ENCODE peak calls at places on chromosomes 16 and 17, in six cellular contexts. One of them, this sample, is unnamed.

GRCh38 chr16:22751685-22752084 is 62.3 kb upstream of the HS3ST2 start:
- DNase-seq in CD8-positive, alpha-beta memory T cell: no peak
- DNase-seq in GM18507: no peak
- DNase-seq in activated naive CD8-positive, alpha-beta T cell treated with anti-CD3 and anti-CD28 coated beads, Interleukin-2, amount 50 U/mL, for 24 hours: no peak
- DNase-seq in MM.1S: no peak
- DNase-seq in right atrium auricular region: no peak
- DNase-seq in this sample: no peak

GRCh38 chr17:48543854-48544355 is 1.0 kb downstream of the HOXB2 start:
- DNase-seq in CD8-positive, alpha-beta memory T cell: no peak
- DNase-seq in GM18507: no peak
- DNase-seq in activated naive CD8-positive, alpha-beta T cell treated with anti-CD3 and anti-CD28 coated beads, Interleukin-2, amount 50 U/mL, for 24 hours: peak
- DNase-seq in MM.1S: no peak
- DNase-seq in right atrium auricular region: no peak
- DNase-seq in this sample: peak

GRCh38 chr17:79033741-79034501 is 10.0 kb downstream of the C1QTNF1 start:
- DNase-seq in CD8-positive, alpha-beta memory T cell: no peak
- DNase-seq in GM18507: no peak
- DNase-seq in activated naive CD8-positive, alpha-beta T cell treated with anti-CD3 and anti-CD28 coated beads, Interleukin-2, amount 50 U/mL, for 24 hours: no peak
- DNase-seq in MM.1S: no peak
- DNase-seq in right atrium auricular region: no peak
- DNase-seq in this sample: no peak

GRCh38 chr17:78144146-78144719 is 2.0 kb upstream of the C17orf99 start:
- DNase-seq in CD8-positive, alpha-beta memory T cell: no peak
- DNase-seq in GM18507: no peak
- DNase-seq in activated naive CD8-positive, alpha-beta T cell treated with anti-CD3 and anti-CD28 coated beads, Interleukin-2, amount 50 U/mL, for 24 hours: no peak
- DNase-seq in MM.1S: peak
- DNase-seq in right atrium auricular region: peak
- DNase-seq in this sample: peak

GRCh38 chr17:77610980-77611641 is 347.4 kb upstream of the TNRC6C start:
- DNase-seq in CD8-positive, alpha-beta memory T cell: no peak
- DNase-seq in GM18507: no peak
- DNase-seq in activated naive CD8-positive, alpha-beta T cell treated with anti-CD3 and anti-CD28 coated beads, Interleukin-2, amount 50 U/mL, for 24 hours: no peak
- DNase-seq in MM.1S: no peak
- DNase-seq in right atrium auricular region: no peak
- DNase-seq in this sample: no peak

GRCh38 chr17:64063766-64064224 is 43.4 kb upstream of the ICAM2 start:
- DNase-seq in CD8-positive, alpha-beta memory T cell: peak
- DNase-seq in GM18507: no peak
- DNase-seq in activated naive CD8-positive, alpha-beta T cell treated with anti-CD3 and anti-CD28 coated beads, Interleukin-2, amount 50 U/mL, for 24 hours: peak
- DNase-seq in MM.1S: no peak
- DNase-seq in right atrium auricular region: peak
- DNase-seq in this sample: peak

GRCh38 chr17:34314279-34314678 is 5.0 kb upstream of the CCL8 start:
- DNase-seq in CD8-positive, alpha-beta memory T cell: no peak
- DNase-seq in GM18507: no peak
- DNase-seq in activated naive CD8-positive, alpha-beta T cell treated with anti-CD3 and anti-CD28 coated beads, Interleukin-2, amount 50 U/mL, for 24 hours: no peak
- DNase-seq in MM.1S: peak
- DNase-seq in right atrium auricular region: peak
- DNase-seq in this sample: no peak

GRCh38 chr17:81393684-81394376 is 1.4 kb upstream of the BAHCC1 start:
- DNase-seq in CD8-positive, alpha-beta memory T cell: no peak
- DNase-seq in GM18507: peak
- DNase-seq in activated naive CD8-positive, alpha-beta T cell treated with anti-CD3 and anti-CD28 coated beads, Interleukin-2, amount 50 U/mL, for 24 hours: peak
- DNase-seq in MM.1S: peak
- DNase-seq in right atrium auricular region: peak
- DNase-seq in this sample: peak

GRCh38 chr16:89035698-89036570 is 57.7 kb upstream of the ACSF3 start:
- DNase-seq in CD8-positive, alpha-beta memory T cell: no peak
- DNase-seq in GM18507: no peak
- DNase-seq in activated naive CD8-positive, alpha-beta T cell treated with anti-CD3 and anti-CD28 coated beads, Interleukin-2, amount 50 U/mL, for 24 hours: no peak
- DNase-seq in MM.1S: no peak
- DNase-seq in right atrium auricular region: no peak
- DNase-seq in this sample: no peak

GRCh38 chr16:79067600-79067999 is 532.9 kb downstream of the MAF start:
- DNase-seq in CD8-positive, alpha-beta memory T cell: no peak
- DNase-seq in GM18507: no peak
- DNase-seq in activated naive CD8-positive, alpha-beta T cell treated with anti-CD3 and anti-CD28 coated beads, Interleukin-2, amount 50 U/mL, for 24 hours: no peak
- DNase-seq in MM.1S: no peak
- DNase-seq in right atrium auricular region: no peak
- DNase-seq in this sample: no peak

GRCh38 chr17:50055426-50056216 is at the start of gene ITGA3:
- DNase-seq in CD8-positive, alpha-beta memory T cell: peak
- DNase-seq in GM18507: peak
- DNase-seq in activated naive CD8-positive, alpha-beta T cell treated with anti-CD3 and anti-CD28 coated beads, Interleukin-2, amount 50 U/mL, for 24 hours: peak
- DNase-seq in MM.1S: peak
- DNase-seq in right atrium auricular region: peak
- DNase-seq in this sample: peak

GRCh38 chr17:19263621-19264010 is 26.4 kb downstream of the EPN2 start:
- DNase-seq in CD8-positive, alpha-beta memory T cell: no peak
- DNase-seq in GM18507: no peak
- DNase-seq in activated naive CD8-positive, alpha-beta T cell treated with anti-CD3 and anti-CD28 coated beads, Interleukin-2, amount 50 U/mL, for 24 hours: no peak
- DNase-seq in MM.1S: no peak
- DNase-seq in right atrium auricular region: no peak
- DNase-seq in this sample: peak

GRCh38 chr16:1119766-1120611 is 23.9 kb upstream of the C1QTNF8 start:
- DNase-seq in CD8-positive, alpha-beta memory T cell: no peak
- DNase-seq in GM18507: no peak
- DNase-seq in activated naive CD8-positive, alpha-beta T cell treated with anti-CD3 and anti-CD28 coated beads, Interleukin-2, amount 50 U/mL, for 24 hours: no peak
- DNase-seq in MM.1S: no peak
- DNase-seq in right atrium auricular region: no peak
- DNase-seq in this sample: no peak

GRCh38 chr17:83100853-83101391 is 21.5 kb downstream of the METRNL start:
- DNase-seq in CD8-positive, alpha-beta memory T cell: no peak
- DNase-seq in GM18507: no peak
- DNase-seq in activated naive CD8-positive, alpha-beta T cell treated with anti-CD3 and anti-CD28 coated beads, Interleukin-2, amount 50 U/mL, for 24 hours: no peak
- DNase-seq in MM.1S: peak
- DNase-seq in right atrium auricular region: no peak
- DNase-seq in this sample: no peak

GRCh38 chr16:1002399-1003161 is 21.0 kb downstream of the SOX8 start:
- DNase-seq in CD8-positive, alpha-beta memory T cell: no peak
- DNase-seq in GM18507: no peak
- DNase-seq in activated naive CD8-positive, alpha-beta T cell treated with anti-CD3 and anti-CD28 coated beads, Interleukin-2, amount 50 U/mL, for 24 hours: peak
- DNase-seq in MM.1S: no peak
- DNase-seq in right atrium auricular region: no peak
- DNase-seq in this sample: peak

GRCh38 chr16:87881327-87882200 is 12.3 kb upstream of the SLC7A5 start:
- DNase-seq in CD8-positive, alpha-beta memory T cell: no peak
- DNase-seq in GM18507: no peak
- DNase-seq in activated naive CD8-positive, alpha-beta T cell treated with anti-CD3 and anti-CD28 coated beads, Interleukin-2, amount 50 U/mL, for 24 hours: no peak
- DNase-seq in MM.1S: no peak
- DNase-seq in right atrium auricular region: no peak
- DNase-seq in this sample: no peak

GRCh38 chr17:80169784-80170500 is at the start of gene CARD14:
- DNase-seq in CD8-positive, alpha-beta memory T cell: no peak
- DNase-seq in GM18507: no peak
- DNase-seq in activated naive CD8-positive, alpha-beta T cell treated with anti-CD3 and anti-CD28 coated beads, Interleukin-2, amount 50 U/mL, for 24 hours: no peak
- DNase-seq in MM.1S: no peak
- DNase-seq in right atrium auricular region: no peak
- DNase-seq in this sample: no peak

GRCh38 chr17:64315032-64315490 is 52.0 kb upstream of the TEX2 start:
- DNase-seq in CD8-positive, alpha-beta memory T cell: no peak
- DNase-seq in GM18507: no peak
- DNase-seq in activated naive CD8-positive, alpha-beta T cell treated with anti-CD3 and anti-CD28 coated beads, Interleukin-2, amount 50 U/mL, for 24 hours: no peak
- DNase-seq in MM.1S: no peak
- DNase-seq in right atrium auricular region: peak
- DNase-seq in this sample: peak

GRCh38 chr17:77089118-77089477 is 51.7 kb upstream of the SEC14L1 start:
- DNase-seq in CD8-positive, alpha-beta memory T cell: no peak
- DNase-seq in GM18507: no peak
- DNase-seq in activated naive CD8-positive, alpha-beta T cell treated with anti-CD3 and anti-CD28 coated beads, Interleukin-2, amount 50 U/mL, for 24 hours: peak
- DNase-seq in MM.1S: peak
- DNase-seq in right atrium auricular region: no peak
- DNase-seq in this sample: no peak

GRCh38 chr17:81163703-81164413 is 1.4 kb upstream of the PVALEF start:
- DNase-seq in CD8-positive, alpha-beta memory T cell: no peak
- DNase-seq in GM18507: no peak
- DNase-seq in activated naive CD8-positive, alpha-beta T cell treated with anti-CD3 and anti-CD28 coated beads, Interleukin-2, amount 50 U/mL, for 24 hours: no peak
- DNase-seq in MM.1S: no peak
- DNase-seq in right atrium auricular region: no peak
- DNase-seq in this sample: no peak

GRCh38 chr17:9284884-9285283 is 263.6 kb downstream of the NTN1 start:
- DNase-seq in CD8-positive, alpha-beta memory T cell: no peak
- DNase-seq in GM18507: no peak
- DNase-seq in activated naive CD8-positive, alpha-beta T cell treated with anti-CD3 and anti-CD28 coated beads, Interleukin-2, amount 50 U/mL, for 24 hours: no peak
- DNase-seq in MM.1S: no peak
- DNase-seq in right atrium auricular region: no peak
- DNase-seq in this sample: no peak

GRCh38 chr16:23729503-23730424 is 16.7 kb upstream of the ERN2 start:
- DNase-seq in CD8-positive, alpha-beta memory T cell: no peak
- DNase-seq in GM18507: no peak
- DNase-seq in activated naive CD8-positive, alpha-beta T cell treated with anti-CD3 and anti-CD28 coated beads, Interleukin-2, amount 50 U/mL, for 24 hours: no peak
- DNase-seq in MM.1S: no peak
- DNase-seq in right atrium auricular region: no peak
- DNase-seq in this sample: peak

GRCh38 chr17:33013596-33014375 is 22.1 kb downstream of the SPACA3 start:
- DNase-seq in CD8-positive, alpha-beta memory T cell: no peak
- DNase-seq in GM18507: no peak
- DNase-seq in activated naive CD8-positive, alpha-beta T cell treated with anti-CD3 and anti-CD28 coated beads, Interleukin-2, amount 50 U/mL, for 24 hours: no peak
- DNase-seq in MM.1S: no peak
- DNase-seq in right atrium auricular region: no peak
- DNase-seq in this sample: peak